ENCODE peak calls at places on chromosomes 6 and 20, in nine cellular contexts. C is cardiac fibroblast, I is Peyer's patch, O is A549, F is NB4, K is esophagus squamous epithelium, S is fibroblast of the aortic adventitia, U is transverse colon, M is cardiac muscle cell. W is an unnamed sample.
A peak's percentile ranks its signal among the peaks of the same experiment; 100 is the strongest.

GRCh38 chr20:36491901-36492617 is 49.3 kb upstream of the MYL9 start:
- DNase-seq in C (peak; percentile 50), M (no peak), F (peak; percentile 76), K (no peak), O (no peak), I (peak; percentile 75), S (no peak), U (peak; percentile 40), W (no peak)

GRCh38 chr6:105838156-105838555 is 248.0 kb upstream of the PRDM1 start:
- DNase-seq in C (no peak), M (no peak), S (peak; percentile 17), I (no peak), F (no peak), O (no peak), K (no peak), U (no peak), W (peak; percentile 56)

GRCh38 chr6:4209201-4209600 is 73.8 kb upstream of the ECI2 start:
- DNase-seq in I (no peak), U (no peak), K (no peak), M (no peak), O (no peak), F (peak; percentile 14), C (no peak), S (no peak), W (no peak)

GRCh38 chr6:26235240-26235730 is 129.7 kb upstream of the BTN3A2 start:
- DNase-seq in C (peak; percentile 36), I (no peak), K (no peak), M (no peak), U (no peak), F (peak; percentile 48), O (no peak), S (no peak), W (no peak)

GRCh38 chr20:20369353-20370086 is 1.6 kb downstream of the INSM1 start:
- DNase-seq in M (peak; percentile 5), O (no peak), F (no peak), U (peak; percentile 36), I (no peak), K (no peak), S (no peak), C (no peak), W (no peak)

GRCh38 chr6:121351911-121352310 is 17.6 kb upstream of the TBC1D32 start:
- DNase-seq in K (no peak), F (no peak), M (no peak), O (no peak), C (no peak), I (no peak), U (no peak), S (no peak), W (no peak)

GRCh38 chr6:34531580-34532201 is 24.4 kb downstream of the SPDEF start:
- DNase-seq in C (peak; percentile 76), U (no peak), F (peak; percentile 49), K (no peak), S (peak; percentile 31), O (no peak), M (peak; percentile 74), I (peak; percentile 47), W (peak; percentile 26)

GRCh38 chr6:109306733-109307132 is 75.5 kb downstream of the CD164 start:
- DNase-seq in M (no peak), K (no peak), I (no peak), O (no peak), C (no peak), U (no peak), S (no peak), F (no peak), W (no peak)

GRCh38 chr6:75818061-75818855 is 69.2 kb downstream of the MYO6 start:
- DNase-seq in S (peak; percentile 1), C (no peak), M (no peak), K (no peak), I (no peak), U (no peak), O (no peak), F (no peak), W (peak; percentile 29)

GRCh38 chr6:55304747-55305146 is 22.5 kb upstream of the GFRAL start:
- DNase-seq in C (no peak), S (no peak), U (no peak), K (no peak), M (no peak), O (no peak), I (no peak), F (no peak), W (no peak)

GRCh38 chr6:56766139-56766805 is 123.6 kb upstream of the DST start:
- DNase-seq in M (no peak), C (no peak), K (no peak), U (no peak), F (no peak), O (no peak), I (no peak), S (no peak), W (no peak)

GRCh38 chr6:89411269-89412070 is 603 bp downstream of the RRAGD start:
- DNase-seq in K (no peak), F (peak; percentile 86), U (peak; percentile 33), S (no peak), O (no peak), I (no peak), C (no peak), M (peak; percentile 85), W (peak; percentile 42)

GRCh38 chr20:36950432-36951197 is 893 bp downstream of the SAMHD1 start:
- DNase-seq in F (peak; percentile 73), O (peak; percentile 38), C (peak; percentile 45), K (no peak), S (peak; percentile 39), M (no peak), I (peak; percentile 43), U (peak; percentile 39), W (peak; percentile 26)

DNA sequence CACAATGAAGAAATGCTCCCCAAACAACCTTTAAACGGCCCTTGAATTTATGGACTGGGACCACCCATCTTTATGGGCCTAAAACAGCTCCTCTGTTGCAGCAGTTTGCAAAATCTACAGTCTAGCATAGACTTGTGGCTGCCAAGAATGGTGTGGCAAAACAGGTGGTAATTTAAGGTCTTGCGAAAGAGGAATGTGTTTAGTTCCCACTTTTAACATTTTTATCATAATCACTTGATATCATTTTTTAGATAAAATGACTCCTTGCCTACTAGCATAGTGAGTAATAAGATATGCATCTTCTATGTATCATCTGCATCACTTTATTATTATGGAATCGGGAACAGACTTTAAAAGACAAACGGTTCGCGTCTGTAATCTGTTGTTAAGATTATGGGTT is 159.4 kb upstream of the C6orf118 start:
- DNase-seq in I (no peak), K (no peak), O (no peak), C (peak; percentile 13), F (no peak), M (no peak), U (no peak), S (peak; percentile 67), W (no peak)
- TF ChIP-seq CTCF in I (no peak), K (no peak), O (no peak), C (no peak), F (no peak), M (no peak), U (no peak), S (no peak), W (no peak)

DNA sequence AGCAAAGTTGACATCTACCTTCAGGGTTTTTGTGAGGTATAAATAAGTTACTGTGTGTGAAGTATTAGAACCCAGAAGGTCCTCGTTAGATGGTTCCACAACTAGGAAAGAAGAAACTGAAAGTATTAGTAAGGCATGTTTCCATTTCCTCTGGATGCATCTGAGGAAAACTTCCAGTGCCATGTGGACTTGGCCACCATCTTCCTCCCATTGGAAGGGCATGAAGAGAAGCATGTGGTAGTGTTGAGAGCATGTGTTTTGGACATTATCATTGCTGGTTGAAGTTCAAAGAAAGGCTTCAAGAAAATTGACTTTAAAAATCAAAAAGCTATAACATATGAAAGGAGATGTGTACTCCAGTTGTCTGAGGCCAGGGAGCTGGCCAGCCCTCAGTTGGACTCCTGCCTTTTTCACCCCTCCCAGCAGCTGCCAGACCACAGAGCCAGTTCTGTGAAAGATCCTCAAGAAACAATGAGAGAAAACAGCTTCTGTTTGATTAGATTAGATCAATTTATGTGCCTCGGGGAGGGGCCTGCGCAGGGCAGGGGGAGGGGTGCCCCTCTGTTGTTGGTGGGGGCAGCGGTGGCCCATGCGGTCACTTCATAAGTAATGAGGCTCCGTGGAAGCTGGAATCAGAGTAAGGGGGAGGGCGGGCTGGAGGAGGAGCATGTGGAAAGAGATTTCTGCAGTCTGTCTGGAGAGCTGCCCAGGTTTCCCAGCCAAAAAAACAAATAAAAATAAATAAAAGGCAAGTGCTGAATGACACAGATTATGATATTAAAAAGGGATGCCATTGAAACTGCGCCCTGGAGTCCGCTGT is 154.0 kb downstream of the JARID2 start:
- DNase-seq in M (peak; percentile 47), O (peak; percentile 15), F (peak; percentile 51), S (peak; percentile 84), K (no peak), C (peak; percentile 91), I (peak; percentile 34), U (peak; percentile 60), W (peak; percentile 89)
- H3K4me3 ChIP-seq in M (no peak overlapping the region), O (peak overlapping the region; percentile 36), F (peak overlapping the region; percentile 9), S (peak overlapping the region; percentile 44), K (peak overlapping the region; percentile 48), C (peak overlapping the region; percentile 35), I (no peak overlapping the region), U (no peak overlapping the region), W (peak overlapping the region; percentile 15)

DNA sequence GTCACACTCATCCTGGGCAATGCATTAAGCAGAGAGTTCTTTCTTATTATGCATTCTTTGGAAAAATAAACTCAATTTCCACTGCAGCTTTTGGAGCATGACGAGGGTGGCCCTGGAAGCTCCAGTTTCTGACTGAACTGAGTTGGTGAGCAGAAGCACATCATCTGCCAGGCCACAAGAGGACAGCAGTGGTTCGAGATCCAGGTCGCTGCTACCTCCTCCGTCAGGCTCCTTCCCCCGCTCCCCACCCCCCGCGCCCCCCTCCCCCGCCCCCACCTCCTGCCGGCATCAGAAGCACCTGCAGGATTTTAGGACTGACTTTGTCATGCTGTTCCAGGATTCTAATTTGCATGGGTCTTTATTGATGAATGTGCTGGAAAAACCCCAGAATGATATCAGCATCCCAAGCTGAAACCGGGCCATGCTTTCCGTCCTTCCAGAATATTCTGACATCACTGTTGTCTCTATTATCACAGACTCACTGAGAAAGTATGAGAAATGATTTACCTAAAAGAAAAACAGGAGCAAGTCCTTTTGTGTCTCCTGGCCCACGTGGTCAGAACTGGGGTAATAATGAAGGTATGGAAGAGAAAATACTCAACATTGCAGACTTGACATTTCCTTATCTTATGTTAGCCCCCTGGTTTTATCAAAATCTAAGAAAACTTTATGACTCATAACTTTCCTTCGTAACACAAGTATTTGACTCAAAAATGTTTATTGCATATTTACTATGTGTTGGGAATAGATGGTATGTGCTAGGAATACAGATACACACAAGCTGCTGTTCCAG is 220.1 kb upstream of the EXOC2 start:
- DNase-seq in F (peak; percentile 38), S (peak; percentile 50), C (peak; percentile 2), U (peak; percentile 21), M (peak; percentile 28), K (no peak), I (no peak), O (no peak), W (peak; percentile 68)
- TF ChIP-seq CTCF in F (peak; percentile 38), S (peak; percentile 74), C (no peak), U (no peak), M (peak; percentile 22), K (peak; percentile 39), I (no peak), O (peak; percentile 58), W (peak; percentile 69)

DNA sequence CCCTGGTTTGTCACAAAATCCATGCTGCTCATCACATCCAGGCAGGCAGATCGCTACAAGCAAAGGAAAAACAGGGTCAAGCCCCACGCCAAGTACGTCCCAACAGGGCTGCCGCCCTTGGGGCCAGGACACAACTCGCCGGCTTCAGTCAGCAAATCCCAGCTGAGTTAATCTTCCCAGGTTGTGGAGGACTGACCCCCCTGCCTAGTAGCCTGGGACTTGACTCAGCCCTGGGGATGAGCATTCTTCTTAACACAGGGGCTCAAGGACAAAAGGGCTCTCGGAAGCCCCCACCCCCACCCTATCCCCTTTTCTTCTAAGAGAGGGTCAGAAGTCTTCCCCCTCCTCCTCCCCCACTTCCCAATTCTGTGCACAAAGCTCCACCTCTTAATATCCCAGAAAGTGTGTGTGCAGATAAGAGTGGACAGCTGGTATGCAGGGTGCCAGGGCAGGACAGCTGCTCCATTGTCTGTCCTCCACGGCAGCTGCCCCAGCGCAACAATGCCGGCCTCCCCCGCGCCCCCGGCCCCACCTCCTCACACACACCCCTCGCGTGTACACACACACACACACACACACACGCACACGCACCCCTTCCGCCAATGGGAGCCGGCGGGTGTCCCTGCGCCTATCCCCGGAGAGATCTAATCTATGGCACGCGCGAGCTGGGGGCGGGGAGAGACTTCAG is 4.5 kb downstream of the DLL1 start:
- DNase-seq in F (no peak), U (peak; percentile 51), K (no peak), I (no peak), M (no peak), S (peak; percentile 40), O (no peak), C (peak; percentile 78), W (no peak)
- H3K4me3 ChIP-seq in F (no peak overlapping the region), U (no peak overlapping the region), K (peak overlapping the region; percentile 68), I (no peak overlapping the region), M (no peak overlapping the region), S (no peak overlapping the region), O (no peak overlapping the region), C (no peak overlapping the region), W (no peak overlapping the region)